ENCODE peak calls at places on chromosomes 3 and 15, in five cellular contexts. C, F, K, O and Z are unnamed samples.
A peak's percentile ranks its signal among the peaks of the same experiment; 100 is the strongest.

GRCh38 chr15:83732196-83732595 is 78.3 kb downstream of the ADAMTSL3 start:
- DNase-seq in C (no peak), F (no peak), K (no peak), O (no peak), Z (no peak)

GRCh38 chr15:93152951-93153350 is 63.9 kb upstream of the RGMA start:
- DNase-seq in C (no peak), F (no peak), K (no peak), O (no peak), Z (peak; percentile 78)

GRCh38 chr3:168624892-168625291 is 529.2 kb upstream of the GOLIM4 start:
- DNase-seq in C (no peak), F (no peak), K (no peak), O (no peak), Z (no peak)

GRCh38 chr3:49668861-49669260 is 5.3 kb upstream of the APEH start:
- DNase-seq in C (peak; percentile 60), F (no peak), K (no peak), O (no peak), Z (no peak)

GRCh38 chr3:64808056-64808455 is 120.3 kb upstream of the ADAMTS9 start:
- DNase-seq in C (no peak), F (no peak), K (no peak), O (no peak), Z (no peak)

GRCh38 chr3:26058774-26059455 is 269.0 kb downstream of the OXSM start:
- DNase-seq in C (no peak), F (no peak), K (no peak), O (no peak), Z (no peak)

GRCh38 chr3:114650808-114651207 is 357.0 kb downstream of the TIGIT start:
- DNase-seq in C (peak; percentile 45), F (no peak), K (no peak), O (peak; percentile 8), Z (no peak)

GRCh38 chr3:141972394-141972793 is 96.0 kb downstream of the ATP1B3 start:
- DNase-seq in C (no peak), F (no peak), K (no peak), O (no peak), Z (no peak)

GRCh38 chr15:57297163-57297593 is 79.1 kb upstream of the CGNL1 start:
- DNase-seq in C (no peak), F (no peak), K (no peak), O (no peak), Z (no peak)

GRCh38 chr3:108088697-108089096 is 2.1 kb downstream of the CD47 start:
- DNase-seq in C (peak; percentile 23), F (no peak), K (no peak), O (no peak), Z (no peak)

GRCh38 chr15:39784125-39784524 is 1.5 kb upstream of the FSIP1 start:
- DNase-seq in C (no peak), F (no peak), K (no peak), O (no peak), Z (no peak)

GRCh38 chr3:89859738-89860137 is 752.3 kb downstream of the EPHA3 start:
- DNase-seq in C (no peak), F (no peak), K (no peak), O (no peak), Z (no peak)

GRCh38 chr3:173255555-173255954 is 114.5 kb upstream of the SPATA16 start:
- DNase-seq in C (no peak), F (no peak), K (no peak), O (no peak), Z (no peak)

GRCh38 chr15:98699591-98700424 is 51.5 kb downstream of the IGF1R start:
- DNase-seq in C (no peak), F (no peak), K (no peak), O (no peak), Z (no peak)

GRCh38 chr3:182713743-182714517 is 79.4 kb upstream of the ATP11B start:
- DNase-seq in C (peak; percentile 64), F (no peak), K (no peak), O (peak; percentile 55), Z (no peak)

GRCh38 chr3:134883697-134884385 is 88.8 kb downstream of the EPHB1 start:
- DNase-seq in C (peak; percentile 40), F (no peak), K (no peak), O (no peak), Z (no peak)